ENCODE peak calls at places on chromosome 9, in four cellular contexts. S is EH; Z is left cardiac atrium; V is activated CD8-positive, alpha-beta memory T cell treated with anti-CD3 and anti-CD28 coated beads for 4 hours. K is an unnamed sample.

GRCh38 chr9:110115341-110115820 is 92.6 kb downstream of the C9orf152 start:
- DNase-seq in S (peak), Z (no peak), V (no peak), K (peak)

GRCh38 chr9:19994296-19994695 is 205.5 kb upstream of the SLC24A2 start:
- DNase-seq in S (peak), Z (no peak), V (no peak), K (no peak)

GRCh38 chr9:120916573-120916972 is 10.0 kb downstream of the TRAF1 start:
- DNase-seq in S (peak), Z (peak), V (no peak), K (peak)

GRCh38 chr9:36399980-36400331 is at the start of gene RNF38:
- DNase-seq in S (no peak), Z (no peak), V (peak), K (no peak)

GRCh38 chr9:88106492-88106891 is 31.8 kb downstream of the SPATA31C2 start:
- DNase-seq in S (peak), Z (no peak), V (no peak), K (peak)

GRCh38 chr9:12934515-12935301 is 159.9 kb downstream of the LURAP1L start:
- DNase-seq in S (peak), Z (no peak), V (no peak), K (peak)

GRCh38 chr9:7536310-7536939 is 263.2 kb downstream of the DMAC1 start:
- DNase-seq in S (peak), Z (peak), V (no peak), K (peak)

GRCh38 chr9:8799231-8800014 is 999.8 kb upstream of the DMAC1 start:
- DNase-seq in S (no peak), Z (no peak), V (no peak), K (no peak)

GRCh38 chr9:124214116-124214515 is 43.6 kb upstream of the NEK6 start:
- DNase-seq in S (no peak), Z (no peak), V (no peak), K (no peak)

GRCh38 chr9:137540536-137540935 is 9.7 kb downstream of the PNPLA7 start:
- DNase-seq in S (no peak), Z (no peak), V (no peak), K (no peak)

GRCh38 chr9:38212016-38212415 is 143.0 kb upstream of the SHB start:
- DNase-seq in S (no peak), Z (no peak), V (no peak), K (no peak)

GRCh38 chr9:70576121-70576520 is 161.7 kb upstream of the KLF9 start:
- DNase-seq in S (peak), Z (no peak), V (no peak), K (peak)

GRCh38 chr9:93886911-93887310 is 68.2 kb downstream of the BARX1 start:
- DNase-seq in S (no peak), Z (no peak), V (no peak), K (no peak)

GRCh38 chr9:37541465-37541864 is 34.7 kb downstream of the FBXO10 start:
- DNase-seq in S (no peak), Z (no peak), V (no peak), K (no peak)

GRCh38 chr9:34179528-34180138 is 790 bp downstream of the UBAP1 start:
- DNase-seq in S (peak), Z (no peak), V (no peak), K (peak)

GRCh38 chr9:128995791-128996190 is 32.3 kb downstream of the SH3GLB2 start:
- DNase-seq in S (no peak), Z (no peak), V (no peak), K (no peak)

GRCh38 chr9:121736964-121737462 is 85.6 kb downstream of the DAB2IP start:
- DNase-seq in S (peak), Z (peak), V (no peak), K (no peak)

GRCh38 chr9:7234144-7234543 is 476.4 kb downstream of the KDM4C start:
- DNase-seq in S (peak), Z (no peak), V (no peak), K (peak)

GRCh38 chr9:34252670-34253459 is 74.0 kb downstream of the UBAP1 start:
- DNase-seq in S (peak), Z (peak), V (peak), K (peak)